ENCODE peak calls at places on chromosome 6, in six cellular contexts. T is HCT116, U is hepatocyte, Q is SK-N-SH, E is PC-3, F is GM23338. S is an unnamed sample. For H3K27me3, the result is how much of the 10 kb centered on the place peaks cover.

GRCh38 chr6:45455408-45455807 is 77.7 kb upstream of the SUPT3H start:
- DNase-seq in T (no peak), U (no peak), Q (no peak), E (no peak), F (no peak), S (no peak)

GRCh38 chr6:66068907-66069306 is 361.9 kb upstream of the EYS start:
- DNase-seq in T (no peak), U (no peak), Q (no peak), E (no peak), F (no peak), S (no peak)

GRCh38 chr6:95804847-95805541 is 210.8 kb upstream of the FUT9 start:
- DNase-seq in T (no peak), U (no peak), Q (no peak), E (peak), F (no peak), S (no peak)

GRCh38 chr6:157029980-157030690 is 253.0 kb downstream of the ARID1B start:
- DNase-seq in T (no peak), U (no peak), Q (no peak), E (no peak), F (no peak), S (no peak)

GRCh38 chr6:46265373-46265772 is 94.6 kb upstream of the ENPP5 start:
- DNase-seq in T (no peak), U (no peak), Q (no peak), E (no peak), F (no peak), S (no peak)

GRCh38 chr6:52994789-52995078 is 350 bp downstream of the GSTA4 start:
- DNase-seq in T (no peak), U (peak), Q (peak), E (no peak), F (peak), S (no peak)

GRCh38 chr6:45420083-45420908 is 42.6 kb upstream of the SUPT3H start:
- DNase-seq in T (no peak), U (peak), Q (peak), E (peak), F (peak), S (peak)

GRCh38 chr6:24229694-24230093 is 103.7 kb downstream of the NRSN1 start:
- DNase-seq in T (no peak), U (no peak), Q (no peak), E (no peak), F (no peak), S (no peak)

GRCh38 chr6:5214570-5215052 is 46.1 kb downstream of the LYRM4 start:
- DNase-seq in T (peak), U (peak), Q (peak), E (peak), F (peak), S (peak)

GRCh38 chr6:111418971-111419693 is 63.9 kb downstream of the REV3L start:
- DNase-seq in T (no peak), U (no peak), Q (no peak), E (peak), F (no peak), S (peak)

GRCh38 chr6:98921038-98921437 is 26.7 kb downstream of the FBXL4 start:
- DNase-seq in T (no peak), U (no peak), Q (no peak), E (no peak), F (no peak), S (no peak)

GRCh38 chr6:142692942-142693341 is 252.0 kb downstream of the HIVEP2 start:
- DNase-seq in T (peak), U (peak), Q (peak), E (peak), F (peak), S (peak)

GRCh38 chr6:37459981-37460800 is 27.2 kb downstream of the CMTR1 start:
- DNase-seq in T (no peak), U (no peak), Q (peak), E (no peak), F (no peak), S (no peak)

GRCh38 chr6:35309611-35310264 is 12.1 kb downstream of the DEF6 start:
- DNase-seq in T (no peak), U (no peak), Q (no peak), E (no peak), F (no peak), S (no peak)
- H3K4me2 ChIP-seq in T (no peak), U (no peak), Q (no peak), E (no peak), F (no peak), S (no peak)

GRCh38 chr6:115216835-115217234 is 843.9 kb downstream of the FRK start:
- DNase-seq in T (no peak), U (no peak), Q (no peak), E (peak), F (no peak), S (no peak)
- TF ChIP-seq EZH2phosphoT487 in T (no peak), U (no peak), Q (no peak), E (no peak), F (no peak), S (no peak)

GRCh38 chr6:27767851-27768250 is 144.3 kb downstream of the OR2B2 start:
- DNase-seq in T (no peak), U (no peak), Q (no peak), E (no peak), F (peak), S (no peak)

GRCh38 chr6:27770724-27771123 is 141.5 kb downstream of the OR2B2 start:
- DNase-seq in T (no peak), U (no peak), Q (no peak), E (no peak), F (peak), S (no peak)

GRCh38 chr6:27766405-27766804 is 145.8 kb downstream of the OR2B2 start:
- DNase-seq in T (no peak), U (no peak), Q (no peak), E (no peak), F (no peak), S (no peak)

GRCh38 chr6:27771240-27771639 is 141.0 kb downstream of the OR2B2 start:
- DNase-seq in T (no peak), U (no peak), Q (no peak), E (no peak), F (no peak), S (no peak)

GRCh38 chr6:27768556-27768955 is 143.6 kb downstream of the OR2B2 start:
- DNase-seq in T (no peak), U (no peak), Q (no peak), E (no peak), F (no peak), S (no peak)
- H3K27me3 ChIP-seq in T (under half), U (under half), Q (under half), E (under half), F (half or more), S (under half)

GRCh38 chr6:158366363-158366762 is 54.1 kb downstream of the TULP4 start:
- DNase-seq in T (no peak), U (no peak), Q (no peak), E (no peak), F (no peak), S (no peak)
- H3K4me2 ChIP-seq in T (no peak), U (no peak), Q (no peak), E (no peak), F (no peak), S (no peak)

S was measured in GM23248.